ENCODE peak calls at places on chromosomes 16 and 17, in four cellular contexts. P is EH; C is NCI-H1092 treated with DMSO at 0.1 percent for 48 hours; M is stimulated activated CD8-positive, alpha-beta memory T cell treated with anti-CD3 and anti-CD28 coated beads, Interleukin-2, amount 100 ng/mL, for 48 hours. Q is an unnamed sample.

GRCh38 chr17:31598921-31599571 is 207.6 kb downstream of the RAB11FIP4 start:
- DNase-seq in P (no peak), C (peak), M (no peak), Q (no peak)

GRCh38 chr17:16255481-16255901 is 38.5 kb downstream of the PIGL start:
- DNase-seq in P (peak), C (peak), M (no peak), Q (peak)

GRCh38 chr17:76893623-76894358 is 25.6 kb downstream of the MGAT5B start:
- DNase-seq in P (no peak), C (peak), M (no peak), Q (no peak)

GRCh38 chr16:86581458-86581857 is 3.1 kb downstream of the FOXL1 start:
- DNase-seq in P (peak), C (no peak), M (no peak), Q (no peak)

GRCh38 chr16:26598061-26598460 is 468.7 kb upstream of the C16orf82 start:
- DNase-seq in P (no peak), C (no peak), M (peak), Q (no peak)

GRCh38 chr17:68053237-68054030 is 17.9 kb downstream of the KPNA2 start:
- DNase-seq in P (peak), C (no peak), M (no peak), Q (no peak)

GRCh38 chr16:54317306-54317705 is 30.7 kb upstream of the IRX3 start:
- DNase-seq in P (no peak), C (no peak), M (no peak), Q (no peak)

GRCh38 chr17:4808378-4808767 is 1.4 kb downstream of the PLD2 start:
- DNase-seq in P (peak), C (no peak), M (no peak), Q (peak)

GRCh38 chr17:34307110-34307509 is 12.1 kb upstream of the CCL8 start:
- DNase-seq in P (peak), C (no peak), M (no peak), Q (no peak)

GRCh38 chr17:80991645-80992076 is at the start of gene CHMP6:
- DNase-seq in P (peak), C (peak), M (peak), Q (peak)

GRCh38 chr17:17696871-17697633 is 15.8 kb downstream of the RAI1 start:
- DNase-seq in P (no peak), C (no peak), M (no peak), Q (peak)

GRCh38 chr16:81492965-81493754 is 48.6 kb downstream of the CMIP start:
- DNase-seq in P (no peak), C (no peak), M (no peak), Q (no peak)

GRCh38 chr17:74427048-74427762 is 4.7 kb upstream of the GPRC5C start:
- DNase-seq in P (no peak), C (no peak), M (no peak), Q (no peak)

GRCh38 chr17:59804910-59805381 is 87.8 kb downstream of the TUBD1 start:
- DNase-seq in P (peak), C (no peak), M (no peak), Q (no peak)

GRCh38 chr17:7673239-7673638 is 14.1 kb downstream of the TP53 start:
- DNase-seq in P (no peak), C (no peak), M (no peak), Q (no peak)

GRCh38 chr16:56623637-56624036 is 1.9 kb upstream of the MT1E start:
- DNase-seq in P (no peak), C (no peak), M (no peak), Q (no peak)

Q was measured in hypothalamus.